ENCODE peak calls at places on chromosomes 11 and 22, in four cellular contexts. W is natural killer cell, A is adrenal gland, E is stomach. I is an unnamed sample.

GRCh38 chr22:25447067-25447688 is 117.3 kb upstream of the GRK3 start:
- DNase-seq in W (no peak), A (no peak), E (no peak), I (peak; percentile 53)

GRCh38 chr11:62710001-62710345 is 2.5 kb downstream of the GNG3 start:
- DNase-seq in W (no peak), A (peak; percentile 31), E (peak; percentile 45), I (no peak)

GRCh38 chr22:42116848-42117424 is 13.7 kb downstream of the CYP2D6 start:
- DNase-seq in W (no peak), A (no peak), E (no peak), I (peak; percentile 85)

GRCh38 chr11:45324459-45324858 is 38.3 kb upstream of the SYT13 start:
- DNase-seq in W (no peak), A (no peak), E (no peak), I (no peak)

GRCh38 chr11:118910309-118911112 is 15.2 kb downstream of the BCL9L start:
- DNase-seq in W (peak; percentile 64), A (peak; percentile 84), E (peak; percentile 82), I (peak; percentile 98)

GRCh38 chr11:31262761-31263160 is 106.8 kb downstream of the DCDC1 start:
- DNase-seq in W (no peak), A (no peak), E (no peak), I (no peak)

GRCh38 chr11:223026-223789 is 12.9 kb downstream of the SIRT3 start:
- DNase-seq in W (no peak), A (no peak), E (no peak), I (peak; percentile 36)

GRCh38 chr11:95337175-95337957 is 106.4 kb upstream of the SESN3 start:
- DNase-seq in W (no peak), A (peak; percentile 42), E (peak; percentile 38), I (peak; percentile 88)

GRCh38 chr22:26429458-26430238 is 588 bp downstream of the ASPHD2 start:
- DNase-seq in W (no peak), A (no peak), E (no peak), I (no peak)

GRCh38 chr11:66264893-66265292 is 3.5 kb upstream of the RAB1B start:
- DNase-seq in W (no peak), A (no peak), E (peak; percentile 36), I (peak; percentile 90)

GRCh38 chr11:86574493-86575207 is 97.8 kb downstream of the ME3 start:
- DNase-seq in W (no peak), A (no peak), E (no peak), I (no peak)

GRCh38 chr11:61599968-61600710 is 19.3 kb upstream of the SYT7 start:
- DNase-seq in W (no peak), A (no peak), E (no peak), I (no peak)

GRCh38 chr11:95398437-95399112 is 167.6 kb upstream of the SESN3 start:
- DNase-seq in W (no peak), A (no peak), E (no peak), I (no peak)

GRCh38 chr11:123519055-123519796 is 89.2 kb downstream of the GRAMD1B start:
- DNase-seq in W (no peak), A (peak; percentile 88), E (no peak), I (peak; percentile 68)

GRCh38 chr11:63873381-63873780 is 34.5 kb downstream of the MARK2 start:
- DNase-seq in W (no peak), A (no peak), E (no peak), I (no peak)

GRCh38 chr11:96341237-96342130 is 1.5 kb downstream of the MAML2 start:
- DNase-seq in W (peak; percentile 60), A (peak; percentile 46), E (peak; percentile 60), I (peak; percentile 72)

GRCh38 chr11:88579466-88579865 is 241.9 kb upstream of the CTSC start:
- DNase-seq in W (no peak), A (no peak), E (no peak), I (no peak)

GRCh38 chr22:43901976-43902643 is 10.3 kb upstream of the PNPLA5 start:
- DNase-seq in W (no peak), A (no peak), E (no peak), I (no peak)

GRCh38 chr22:48896766-48897637 is 930.7 kb downstream of the BRD1 start:
- DNase-seq in W (no peak), A (no peak), E (peak; percentile 18), I (no peak)

GRCh38 chr22:30821863-30822215 is 127.2 kb downstream of the OSBP2 start:
- DNase-seq in W (no peak), A (no peak), E (no peak), I (no peak)

GRCh38 chr11:44285756-44286155 is 24.2 kb downstream of the ALX4 start:
- DNase-seq in W (no peak), A (no peak), E (no peak), I (no peak)

GRCh38 chr11:103395612-103396011 is 286.4 kb downstream of the DYNC2H1 start:
- DNase-seq in W (no peak), A (no peak), E (no peak), I (no peak)

GRCh38 chr11:131713529-131714134 is 343.2 kb downstream of the NTM start:
- DNase-seq in W (no peak), A (no peak), E (no peak), I (no peak)

GRCh38 chr22:29143848-29144785 is 61.6 kb upstream of the EMID1 start:
- DNase-seq in W (no peak), A (no peak), E (peak; percentile 21), I (no peak)

GRCh38 chr22:26553056-26553752 is 36.7 kb downstream of the TPST2 start:
- DNase-seq in W (no peak), A (no peak), E (no peak), I (no peak)

GRCh38 chr11:75719639-75720239 is 2.1 kb downstream of the MOGAT2 start:
- DNase-seq in W (no peak), A (no peak), E (peak; percentile 21), I (no peak)

GRCh38 chr11:74388678-74389327 is 9.4 kb downstream of the PGM2L1 start:
- DNase-seq in W (no peak), A (peak; percentile 37), E (peak; percentile 69), I (peak; percentile 83)

GRCh38 chr11:17405232-17406005 is 17.0 kb upstream of the KCNJ11 start:
- DNase-seq in W (no peak), A (peak; percentile 86), E (peak; percentile 91), I (peak; percentile 76)

GRCh38 chr11:128022761-128023160 is 564.6 kb downstream of the ETS1 start:
- DNase-seq in W (no peak), A (no peak), E (no peak), I (no peak)

GRCh38 chr11:128018692-128019091 is 568.7 kb downstream of the ETS1 start:
- DNase-seq in W (no peak), A (no peak), E (no peak), I (no peak)

GRCh38 chr11:128026596-128026995 is 560.8 kb downstream of the ETS1 start:
- DNase-seq in W (no peak), A (peak; percentile 76), E (no peak), I (no peak)

GRCh38 chr11:128022007-128022368 is 565.4 kb downstream of the ETS1 start:
- DNase-seq in W (no peak), A (no peak), E (no peak), I (no peak)

DNA sequence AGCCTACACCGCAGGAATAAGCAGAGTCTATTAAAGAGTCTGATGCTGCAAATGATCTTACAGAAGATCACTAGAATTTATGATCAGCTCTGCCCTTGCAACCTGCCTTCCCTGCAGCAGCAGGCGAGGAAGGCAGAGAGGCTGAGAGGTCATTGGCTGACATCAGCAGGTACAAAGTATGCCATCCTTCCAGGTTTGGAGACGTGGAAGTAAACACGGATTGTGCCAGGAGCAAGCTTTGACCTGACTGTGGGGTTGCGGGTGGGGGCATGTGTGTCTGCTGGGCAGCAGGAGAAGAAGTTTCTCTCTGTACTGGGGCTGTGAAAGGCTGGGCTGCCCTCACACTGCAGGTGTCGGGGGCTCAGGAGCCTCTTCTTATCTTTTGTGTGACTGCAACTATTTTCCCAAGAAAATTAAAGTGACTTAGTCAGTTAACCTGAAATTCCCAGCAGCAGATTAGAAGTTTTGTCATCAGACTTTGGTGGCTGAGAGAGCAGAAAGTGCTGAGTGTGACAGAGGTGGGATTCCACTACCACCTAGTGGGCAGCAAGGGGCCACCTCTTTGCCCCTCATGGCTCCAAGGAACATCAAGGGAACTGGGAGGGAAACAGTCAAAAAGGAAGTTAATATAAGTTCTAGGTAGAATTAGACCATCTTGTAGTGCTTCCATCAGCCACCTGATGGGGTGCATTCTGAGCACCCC is 565.9 kb downstream of the ETS1 start:
- DNase-seq in W (no peak), A (no peak), E (no peak), I (peak; percentile 78)
- TF ChIP-seq CTCF in W (no peak), A (no peak), E (no peak), I (peak; percentile 91)

GRCh38 chr11:72856551-72857342 is 42.5 kb downstream of the ATG16L2 start:
- DNase-seq in W (no peak), A (no peak), E (no peak), I (no peak)
- TF ChIP-seq CTCF in W (no peak), A (no peak), E (no peak), I (no peak)

DNA sequence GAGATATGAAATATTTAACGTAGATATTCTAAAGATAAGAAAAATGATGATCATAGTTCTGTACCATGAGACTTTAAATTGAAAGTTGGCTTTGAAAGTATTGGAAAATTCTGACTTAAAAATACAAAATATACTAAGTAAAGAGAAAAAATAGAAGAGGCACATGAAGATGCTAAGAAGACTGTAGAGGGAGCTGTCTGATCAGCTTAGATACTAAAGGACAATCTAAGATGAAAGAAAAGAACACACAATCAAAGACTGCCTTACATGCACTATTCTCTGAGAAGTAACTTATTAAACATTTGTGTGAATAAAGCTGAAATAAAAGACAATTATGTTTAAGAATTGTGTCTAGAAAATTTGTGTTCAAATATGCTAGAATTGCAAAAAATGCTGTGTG is 55.1 kb downstream of the RBMXL2 start:
- DNase-seq in W (no peak), A (no peak), E (no peak), I (no peak)
- TF ChIP-seq CTCF in W (no peak), A (peak; percentile 53), E (no peak), I (peak; percentile 84)

GRCh38 chr22:50274311-50274710 is 4.1 kb upstream of the MAPK11 start:
- DNase-seq in W (peak; percentile 37), A (peak; percentile 79), E (peak; percentile 66), I (peak; percentile 73)
- TF ChIP-seq CTCF in W (peak; percentile 36), A (peak; percentile 34), E (peak; percentile 19), I (peak; percentile 61)

I was measured in endodermal cell.